ENCODE peak calls at places on chromosome 15, in five cellular contexts. O, V, J, S and R are unnamed samples.

GRCh38 chr15:56918046-56918906 is at the start of gene TCF12:
- DNase-seq in O (peak), V (peak), J (peak), S (peak), R (peak)

GRCh38 chr15:25850154-25851111 is 12.7 kb downstream of the ATP10A start:
- DNase-seq in O (peak), V (peak), J (peak), S (no peak), R (no peak)

GRCh38 chr15:67188551-67189218 is 65.8 kb downstream of the AAGAB start:
- DNase-seq in O (no peak), V (peak), J (no peak), S (no peak), R (no peak)

GRCh38 chr15:70268698-70269251 is 171.1 kb upstream of the TLE3 start:
- DNase-seq in O (no peak), V (peak), J (no peak), S (no peak), R (peak)

GRCh38 chr15:68303560-68304436 is 26.3 kb downstream of the FEM1B start:
- DNase-seq in O (peak), V (peak), J (no peak), S (no peak), R (no peak)

GRCh38 chr15:75583689-75584088 is 4.6 kb upstream of the PTPN9 start:
- DNase-seq in O (no peak), V (no peak), J (peak), S (no peak), R (no peak)

GRCh38 chr15:34837246-34838016 is 42.1 kb upstream of the ACTC1 start:
- DNase-seq in O (peak), V (no peak), J (no peak), S (peak), R (peak)

GRCh38 chr15:69410290-69410874 is 3.8 kb upstream of the KIF23 start:
- DNase-seq in O (peak), V (no peak), J (no peak), S (peak), R (peak)

DNA sequence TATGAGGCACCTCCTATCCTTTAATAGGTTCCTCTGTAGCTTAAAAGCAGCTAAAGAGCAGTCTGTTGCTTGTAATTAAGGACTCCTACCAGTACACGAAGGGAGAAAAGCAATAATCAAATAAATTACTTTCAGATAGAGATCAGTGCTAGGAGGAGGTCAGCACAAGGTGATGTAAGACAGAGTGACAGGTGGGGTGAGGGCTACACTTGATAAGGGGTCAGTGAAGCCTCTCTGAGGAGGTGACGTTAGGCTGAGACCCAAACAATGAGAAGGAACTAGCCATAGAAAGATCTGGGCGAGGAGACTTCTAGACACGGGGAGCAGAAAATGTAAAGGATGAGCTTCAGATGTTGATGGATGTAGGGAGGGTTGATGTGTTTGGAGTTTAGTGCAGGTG is 57.7 kb upstream of the BLM start:
- DNase-seq in O (no peak), V (no peak), J (no peak), S (no peak), R (no peak)
- TF ChIP-seq CTCF in O (no peak), V (no peak), J (no peak), S (no peak), R (no peak)

DNA sequence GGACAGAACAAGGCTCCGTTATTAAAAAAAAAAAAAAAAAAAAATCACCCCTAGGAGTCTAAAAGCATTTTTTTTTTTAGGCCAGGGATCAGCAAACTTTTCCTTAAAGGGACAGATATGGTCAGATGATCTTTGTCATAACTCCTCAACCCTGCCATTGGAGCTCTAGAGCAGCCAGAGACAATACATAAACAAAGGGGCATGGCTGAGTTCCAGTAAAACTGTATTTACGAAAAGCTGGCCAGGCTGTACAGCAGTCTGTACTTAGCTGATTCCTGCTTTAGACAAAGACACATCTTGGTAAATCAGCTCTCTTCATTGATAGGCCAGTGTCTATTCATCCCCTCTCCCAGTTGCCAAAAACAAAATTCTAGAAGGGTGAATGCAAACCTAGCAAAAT is 35.1 kb downstream of the SENP8 start:
- DNase-seq in O (no peak), V (no peak), J (no peak), S (no peak), R (no peak)
- TF ChIP-seq CTCF in O (no peak), V (no peak), J (no peak), S (no peak), R (no peak)

DNA sequence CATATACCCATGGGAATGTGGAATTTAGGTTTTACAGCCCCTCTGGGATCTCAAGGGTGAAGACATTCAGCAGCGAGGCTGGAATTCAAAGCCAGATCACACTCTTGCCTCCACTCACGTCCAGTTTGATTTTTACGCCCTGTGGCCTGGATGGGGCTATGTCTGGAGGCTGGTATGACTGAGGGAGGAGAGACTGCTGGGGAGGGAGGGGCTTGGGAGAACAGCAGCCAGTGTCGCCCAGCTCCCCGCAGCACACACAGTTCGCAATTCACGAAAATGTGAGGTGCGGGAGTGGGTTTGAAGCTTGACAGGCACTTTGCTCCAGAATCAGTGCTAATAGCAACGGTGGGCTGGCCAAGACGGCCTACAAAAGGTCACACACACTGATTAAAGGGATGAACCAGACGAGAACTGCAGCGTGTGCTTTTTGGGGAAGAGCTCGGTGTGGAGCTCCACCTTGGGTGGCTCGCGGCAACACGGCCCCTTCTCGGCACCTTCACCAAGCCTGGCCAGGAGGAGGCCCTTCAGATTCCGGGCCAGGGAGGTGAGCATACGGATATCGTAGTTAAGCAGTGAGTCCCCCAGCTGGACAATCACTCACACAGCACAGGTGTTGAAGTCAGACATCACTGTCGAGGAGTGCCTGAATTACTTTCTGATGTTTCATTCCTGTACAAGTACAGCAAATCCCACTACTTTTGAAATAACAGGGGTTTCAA is 16.4 kb downstream of the EHD4 start:
- DNase-seq in O (no peak), V (no peak), J (no peak), S (no peak), R (no peak)
- TF ChIP-seq CTCF in O (no peak), V (peak), J (peak), S (no peak), R (no peak)

GRCh38 chr15:31391687-31392671 is 65.3 kb downstream of the KLF13 start:
- DNase-seq in O (peak), V (peak), J (peak), S (peak), R (peak)
- TF ChIP-seq CTCF in O (no peak), V (peak), J (no peak), S (no peak), R (no peak)

DNA sequence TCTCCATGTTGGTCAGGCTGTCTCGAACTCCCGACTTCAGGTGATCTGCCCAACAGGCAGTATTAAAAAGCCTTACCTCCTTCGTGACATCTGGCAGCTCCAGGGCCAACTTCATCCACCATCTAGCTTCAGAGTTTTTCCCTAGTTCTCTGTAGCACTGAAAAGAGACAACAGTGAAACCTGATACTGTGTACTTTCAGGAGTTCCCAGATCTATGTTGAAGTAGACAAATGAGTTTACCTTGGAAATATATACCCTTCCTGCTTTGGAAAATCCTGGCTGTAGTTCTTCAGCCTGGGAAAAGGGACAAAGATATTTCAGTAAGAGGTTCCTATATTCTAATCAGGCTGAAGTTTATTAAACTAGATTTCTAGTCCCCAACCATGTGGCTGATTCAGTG is 18.0 kb downstream of the RMDN3 start:
- DNase-seq in O (peak), V (no peak), J (no peak), S (no peak), R (no peak)
- TF ChIP-seq CTCF in O (no peak), V (no peak), J (no peak), S (no peak), R (no peak)

GRCh38 chr15:92377083-92377789 is 16.4 kb upstream of the ST8SIA2 start:
- DNase-seq in O (peak), V (no peak), J (peak), S (peak), R (peak)
- TF ChIP-seq CTCF in O (no peak), V (no peak), J (peak), S (no peak), R (no peak)

DNA sequence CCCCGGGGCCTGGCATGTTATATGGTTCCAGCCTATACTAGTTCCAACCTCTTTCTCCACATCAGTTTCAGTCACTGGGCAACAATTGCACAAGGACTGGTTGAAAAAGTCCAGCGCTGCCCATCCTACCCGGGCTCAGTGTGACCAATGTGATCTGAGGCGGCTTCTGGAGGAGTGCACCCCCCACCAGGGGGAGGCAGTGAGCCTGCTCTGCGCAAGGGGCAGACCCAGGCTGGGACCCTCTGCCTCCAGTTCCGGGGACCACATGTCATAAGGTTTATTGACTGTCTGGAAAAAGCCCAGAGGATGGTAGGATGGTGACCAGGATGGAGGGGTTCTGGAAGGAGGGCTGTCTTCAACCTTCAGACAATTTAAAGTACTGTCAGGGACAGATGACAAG is 25.6 kb upstream of the NR2E3 start:
- DNase-seq in O (no peak), V (no peak), J (no peak), S (no peak), R (no peak)
- TF ChIP-seq CTCF in O (peak), V (peak), J (peak), S (peak), R (peak)

DNA sequence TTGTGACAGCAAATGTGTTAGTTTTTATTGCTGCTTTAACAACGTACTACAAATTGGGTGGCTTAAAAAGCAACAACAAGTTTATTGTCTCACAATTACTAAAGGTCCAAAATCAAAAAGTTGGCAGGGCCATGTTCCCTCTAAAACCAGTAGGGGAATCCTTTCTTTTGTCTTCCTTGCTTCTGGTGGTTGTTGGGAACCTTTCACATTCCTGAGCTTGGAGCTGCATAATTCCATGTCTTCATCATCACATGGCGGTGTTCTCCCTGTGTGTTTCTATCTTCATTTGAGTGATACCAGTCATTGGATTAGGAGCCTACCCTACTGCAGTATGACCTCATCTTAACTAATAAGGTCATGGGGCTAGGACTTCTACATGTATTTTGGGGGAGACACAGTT is 7.4 kb downstream of the SPRED1 start:
- DNase-seq in O (no peak), V (no peak), J (no peak), S (no peak), R (no peak)
- TF ChIP-seq CTCF in O (no peak), V (no peak), J (no peak), S (no peak), R (no peak)

DNA sequence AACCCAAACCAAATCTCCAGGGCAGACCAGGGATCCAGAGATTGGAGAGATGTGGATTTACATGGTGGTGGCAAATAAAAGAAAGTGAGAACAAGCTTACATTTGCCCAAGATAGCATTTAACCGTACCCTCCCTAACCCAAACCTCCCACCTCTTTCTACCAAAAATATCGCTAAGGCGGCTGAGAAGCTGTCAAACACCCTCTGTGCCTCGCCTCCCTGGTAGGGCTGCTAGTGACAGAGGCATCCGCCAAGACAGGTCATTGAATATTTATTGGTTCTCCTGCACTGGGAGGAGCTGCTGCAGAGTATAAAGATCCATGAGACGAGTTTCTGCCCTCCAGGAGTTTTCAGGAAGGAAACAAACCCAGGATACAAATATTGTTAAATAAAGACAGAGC is 107.3 kb upstream of the TMC3 start:
- DNase-seq in O (no peak), V (no peak), J (no peak), S (no peak), R (no peak)
- TF ChIP-seq CTCF in O (no peak), V (no peak), J (no peak), S (no peak), R (no peak)